ENCODE peak calls at places on chromosomes 6 and 20, in four cellular contexts. Z, Q, C and R are unnamed samples.

GRCh38 chr20:37226889-37227288 is 34.7 kb downstream of the GHRH start:
- DNase-seq in Z (no peak), Q (no peak), C (peak), R (no peak)

GRCh38 chr6:7138921-7139358 is 31.2 kb downstream of the RREB1 start:
- DNase-seq in Z (no peak), Q (no peak), C (no peak), R (no peak)

GRCh38 chr6:86087954-86088353 is 445.3 kb upstream of the SYNCRIP start:
- DNase-seq in Z (no peak), Q (no peak), C (no peak), R (no peak)

GRCh38 chr20:47993035-47993755 is 207.9 kb upstream of the SULF2 start:
- DNase-seq in Z (no peak), Q (no peak), C (no peak), R (no peak)

GRCh38 chr6:14791525-14791924 is 454.3 kb upstream of the JARID2 start:
- DNase-seq in Z (no peak), Q (no peak), C (no peak), R (no peak)

GRCh38 chr20:38806855-38807655 is 1.6 kb downstream of the PPP1R16B start:
- DNase-seq in Z (peak), Q (no peak), C (no peak), R (peak)

GRCh38 chr6:39681566-39682250 is 43.5 kb downstream of the KIF6 start:
- DNase-seq in Z (no peak), Q (no peak), C (peak), R (no peak)

GRCh38 chr6:157811476-157812173 is 11.4 kb upstream of the SNX9 start:
- DNase-seq in Z (no peak), Q (no peak), C (peak), R (no peak)

GRCh38 chr6:129776542-129776941 is 66.6 kb upstream of the ARHGAP18 start:
- DNase-seq in Z (no peak), Q (no peak), C (no peak), R (no peak)

GRCh38 chr6:156699017-156699421 is 78.2 kb upstream of the ARID1B start:
- DNase-seq in Z (no peak), Q (no peak), C (peak), R (no peak)

GRCh38 chr6:154112181-154112809 is 73.3 kb downstream of the OPRM1 start:
- DNase-seq in Z (no peak), Q (no peak), C (peak), R (no peak)

GRCh38 chr6:170083236-170084051 is 207.4 kb downstream of the DLL1 start:
- DNase-seq in Z (no peak), Q (peak), C (no peak), R (no peak)

GRCh38 chr20:891121-892080 is 24.7 kb downstream of the ANGPT4 start:
- DNase-seq in Z (peak), Q (no peak), C (peak), R (no peak)

GRCh38 chr20:59789641-59790040 is 143.8 kb downstream of the SYCP2 start:
- DNase-seq in Z (no peak), Q (peak), C (no peak), R (no peak)

GRCh38 chr20:61872371-61872900 is 193.2 kb downstream of the TAF4 start:
- DNase-seq in Z (no peak), Q (no peak), C (no peak), R (no peak)

GRCh38 chr20:31572042-31572700 is 32.9 kb upstream of the ID1 start:
- DNase-seq in Z (no peak), Q (peak), C (no peak), R (no peak)

GRCh38 chr6:12555781-12556180 is 160.8 kb upstream of the PHACTR1 start:
- DNase-seq in Z (no peak), Q (no peak), C (no peak), R (no peak)

GRCh38 chr20:22492497-22492896 is 91.9 kb downstream of the FOXA2 start:
- DNase-seq in Z (no peak), Q (no peak), C (no peak), R (no peak)

GRCh38 chr6:47147175-47147727 is 105.1 kb upstream of the ADGRF1 start:
- DNase-seq in Z (no peak), Q (no peak), C (no peak), R (no peak)

GRCh38 chr20:64049060-64049886 is at the start of gene SOX18:
- DNase-seq in Z (peak), Q (no peak), C (no peak), R (no peak)

GRCh38 chr6:33794910-33795615 is 6.1 kb upstream of the LEMD2 start:
- DNase-seq in Z (no peak), Q (no peak), C (no peak), R (no peak)

GRCh38 chr20:53085720-53086119 is 113.6 kb downstream of the TSHZ2 start:
- DNase-seq in Z (no peak), Q (no peak), C (no peak), R (no peak)

GRCh38 chr20:59667981-59668515 is 63.7 kb downstream of the PHACTR3 start:
- DNase-seq in Z (no peak), Q (peak), C (no peak), R (no peak)

GRCh38 chr6:85594197-85594930 is 706 bp upstream of the SNX14 start:
- DNase-seq in Z (no peak), Q (no peak), C (no peak), R (no peak)

GRCh38 chr6:151254451-151255081 is 14.8 kb downstream of the AKAP12 start:
- DNase-seq in Z (no peak), Q (no peak), C (peak), R (no peak)

GRCh38 chr20:24634855-24635254 is 165.4 kb downstream of the SYNDIG1 start:
- DNase-seq in Z (peak), Q (no peak), C (peak), R (peak)

GRCh38 chr6:15623282-15624116 is 39.3 kb downstream of the DTNBP1 start:
- DNase-seq in Z (no peak), Q (no peak), C (no peak), R (no peak)

GRCh38 chr6:170471458-170471857 is 81.6 kb downstream of the PSMB1 start:
- DNase-seq in Z (no peak), Q (no peak), C (no peak), R (no peak)

GRCh38 chr6:134282816-134283215 is 35.1 kb downstream of the SGK1 start:
- DNase-seq in Z (no peak), Q (no peak), C (no peak), R (no peak)

GRCh38 chr6:163438940-163439335 is 24.4 kb downstream of the QKI start:
- DNase-seq in Z (no peak), Q (no peak), C (no peak), R (no peak)

GRCh38 chr6:27650620-27651370 is 177.9 kb upstream of the ZNF184 start:
- DNase-seq in Z (peak), Q (peak), C (peak), R (peak)

GRCh38 chr20:24001901-24002405 is 13.4 kb upstream of the GGTLC1 start:
- DNase-seq in Z (no peak), Q (no peak), C (no peak), R (no peak)

GRCh38 chr6:110560239-110561015 is 84.0 kb upstream of the SLC22A16 start:
- DNase-seq in Z (no peak), Q (no peak), C (no peak), R (no peak)

GRCh38 chr20:24786096-24786495 is 163.0 kb upstream of the CST7 start:
- DNase-seq in Z (no peak), Q (no peak), C (no peak), R (no peak)

GRCh38 chr20:39661833-39662232 is 699.7 kb downstream of the DHX35 start:
- DNase-seq in Z (no peak), Q (no peak), C (peak), R (no peak)

GRCh38 chr6:3523966-3524365 is 67.1 kb upstream of the SLC22A23 start:
- DNase-seq in Z (no peak), Q (no peak), C (no peak), R (no peak)

GRCh38 chr6:6661684-6662083 is 73.2 kb downstream of the LY86 start:
- DNase-seq in Z (no peak), Q (no peak), C (peak), R (no peak)

GRCh38 chr6:81978230-81978629 is 225.7 kb upstream of the TENT5A start:
- DNase-seq in Z (no peak), Q (no peak), C (peak), R (no peak)

GRCh38 chr6:134870677-134871498 is 79.0 kb downstream of the ALDH8A1 start:
- DNase-seq in Z (no peak), Q (no peak), C (peak), R (no peak)